ENCODE peak calls at places on chromosomes 4 and X, in four cellular contexts. One of them, this sample, is unnamed.

GRCh38 chrX:55522577-55523254 is 33.1 kb upstream of the USP51 start:
- DNase-seq in WERI-Rb-1: no peak
- DNase-seq in heart left ventricle: peak
- DNase-seq in nephron progenitor cell: no peak
- DNase-seq in this sample: no peak

GRCh38 chr4:2754848-2755820 is 1.0 kb downstream of the TNIP2 start:
- DNase-seq in nephron progenitor cell: no peak
- DNase-seq in WERI-Rb-1: no peak
- DNase-seq in heart left ventricle: no peak
- DNase-seq in this sample: no peak

GRCh38 chrX:24014388-24015018 is 12.5 kb downstream of the KLHL15 start:
- DNase-seq in nephron progenitor cell: no peak
- DNase-seq in WERI-Rb-1: no peak
- DNase-seq in heart left ventricle: no peak
- DNase-seq in this sample: no peak

GRCh38 chr4:124943145-124943889 is 230.8 kb upstream of the ANKRD50 start:
- DNase-seq in WERI-Rb-1: no peak
- DNase-seq in heart left ventricle: no peak
- DNase-seq in nephron progenitor cell: no peak
- DNase-seq in this sample: no peak

GRCh38 chr4:24659241-24659961 is 75.0 kb upstream of the DHX15 start:
- DNase-seq in heart left ventricle: no peak
- DNase-seq in nephron progenitor cell: no peak
- DNase-seq in WERI-Rb-1: no peak
- DNase-seq in this sample: no peak

GRCh38 chr4:177119693-177120092 is 190.0 kb upstream of the NEIL3 start:
- DNase-seq in nephron progenitor cell: no peak
- DNase-seq in WERI-Rb-1: no peak
- DNase-seq in heart left ventricle: no peak
- DNase-seq in this sample: no peak

GRCh38 chr4:170687751-170688150 is 598.0 kb upstream of the AADAT start:
- DNase-seq in heart left ventricle: no peak
- DNase-seq in WERI-Rb-1: no peak
- DNase-seq in nephron progenitor cell: no peak
- DNase-seq in this sample: no peak

GRCh38 chr4:15040916-15041463 is 38.7 kb downstream of the CPEB2 start:
- DNase-seq in heart left ventricle: no peak
- DNase-seq in nephron progenitor cell: no peak
- DNase-seq in WERI-Rb-1: no peak
- DNase-seq in this sample: no peak

GRCh38 chr4:156568479-156568878 is 403.1 kb downstream of the PDGFC start:
- DNase-seq in heart left ventricle: no peak
- DNase-seq in WERI-Rb-1: no peak
- DNase-seq in nephron progenitor cell: no peak
- DNase-seq in this sample: no peak

GRCh38 chrX:14922437-14922836 is 49.2 kb downstream of the MOSPD2 start:
- DNase-seq in nephron progenitor cell: no peak
- DNase-seq in WERI-Rb-1: no peak
- DNase-seq in heart left ventricle: no peak
- DNase-seq in this sample: no peak

GRCh38 chr4:89158884-89159503 is 47.7 kb downstream of the TIGD2 start:
- DNase-seq in WERI-Rb-1: no peak
- DNase-seq in nephron progenitor cell: no peak
- DNase-seq in heart left ventricle: no peak
- DNase-seq in this sample: no peak

GRCh38 chrX:102154218-102154860 is 1.4 kb downstream of the BEX5 start:
- DNase-seq in WERI-Rb-1: no peak
- DNase-seq in nephron progenitor cell: peak
- DNase-seq in heart left ventricle: no peak
- DNase-seq in this sample: peak

GRCh38 chr4:175531405-175532091 is 280.5 kb downstream of the GPM6A start:
- DNase-seq in heart left ventricle: no peak
- DNase-seq in nephron progenitor cell: no peak
- DNase-seq in WERI-Rb-1: no peak
- DNase-seq in this sample: no peak

GRCh38 chr4:30696195-30696594 is 24.0 kb upstream of the PCDH7 start:
- DNase-seq in nephron progenitor cell: no peak
- DNase-seq in heart left ventricle: no peak
- DNase-seq in WERI-Rb-1: no peak
- DNase-seq in this sample: no peak

GRCh38 chr4:54439831-54440243 is 210.7 kb downstream of the PDGFRA start:
- DNase-seq in nephron progenitor cell: no peak
- DNase-seq in heart left ventricle: peak
- DNase-seq in WERI-Rb-1: no peak
- DNase-seq in this sample: no peak

GRCh38 chr4:47913858-47914218 is 545 bp downstream of the NFXL1 start:
- DNase-seq in nephron progenitor cell: peak
- DNase-seq in heart left ventricle: peak
- DNase-seq in WERI-Rb-1: peak
- DNase-seq in this sample: peak

GRCh38 chr4:1451106-1451751 is 45.0 kb upstream of the NKX1-1 start:
- DNase-seq in heart left ventricle: no peak
- DNase-seq in WERI-Rb-1: no peak
- DNase-seq in nephron progenitor cell: no peak
- DNase-seq in this sample: no peak

GRCh38 chr4:184803884-184804283 is 21.9 kb downstream of the ACSL1 start:
- DNase-seq in nephron progenitor cell: no peak
- DNase-seq in heart left ventricle: no peak
- DNase-seq in WERI-Rb-1: no peak
- DNase-seq in this sample: no peak

GRCh38 chrX:148878371-148878770 is 378.0 kb downstream of the AFF2 start:
- DNase-seq in heart left ventricle: no peak
- DNase-seq in WERI-Rb-1: no peak
- DNase-seq in nephron progenitor cell: no peak
- DNase-seq in this sample: no peak

GRCh38 chr4:109294468-109295020 is 7.9 kb downstream of the COL25A1 start:
- DNase-seq in WERI-Rb-1: no peak
- DNase-seq in heart left ventricle: no peak
- DNase-seq in nephron progenitor cell: no peak
- DNase-seq in this sample: no peak

GRCh38 chr4:181416966-181417365 is 826.2 kb upstream of the TENM3 start:
- DNase-seq in heart left ventricle: no peak
- DNase-seq in nephron progenitor cell: no peak
- DNase-seq in WERI-Rb-1: no peak
- DNase-seq in this sample: no peak

GRCh38 chrX:71244359-71245128 is 9.4 kb downstream of the ZMYM3 start:
- DNase-seq in WERI-Rb-1: no peak
- DNase-seq in nephron progenitor cell: no peak
- DNase-seq in heart left ventricle: no peak
- DNase-seq in this sample: no peak

GRCh38 chrX:26925088-26925487 is 538.1 kb downstream of the PPP4R3C start:
- DNase-seq in nephron progenitor cell: no peak
- DNase-seq in heart left ventricle: no peak
- DNase-seq in WERI-Rb-1: no peak
- DNase-seq in this sample: no peak

GRCh38 chr4:40662962-40663604 is 33.4 kb upstream of the RBM47 start:
- DNase-seq in heart left ventricle: no peak
- DNase-seq in WERI-Rb-1: no peak
- DNase-seq in nephron progenitor cell: no peak
- DNase-seq in this sample: no peak

GRCh38 chr4:14841801-14842748 is 160.2 kb upstream of the CPEB2 start:
- DNase-seq in WERI-Rb-1: no peak
- DNase-seq in nephron progenitor cell: no peak
- DNase-seq in heart left ventricle: peak
- DNase-seq in this sample: no peak

GRCh38 chrX:136028383-136028984 is 43.2 kb downstream of the SLC9A6 start:
- DNase-seq in WERI-Rb-1: no peak
- DNase-seq in nephron progenitor cell: no peak
- DNase-seq in heart left ventricle: no peak
- DNase-seq in this sample: no peak

GRCh38 chr4:120919358-120919757 is 3.2 kb downstream of the PRDM5 start:
- DNase-seq in WERI-Rb-1: no peak
- DNase-seq in heart left ventricle: no peak
- DNase-seq in nephron progenitor cell: no peak
- DNase-seq in this sample: no peak
- TF ChIP-seq CTCF in WERI-Rb-1: no peak
- TF ChIP-seq CTCF in heart left ventricle: no peak
- TF ChIP-seq CTCF in nephron progenitor cell: no peak
- TF ChIP-seq CTCF in this sample: peak

GRCh38 chr4:95563638-95564337 is 15.0 kb upstream of the UNC5C start:
- DNase-seq in heart left ventricle: no peak
- DNase-seq in WERI-Rb-1: no peak
- DNase-seq in nephron progenitor cell: no peak
- DNase-seq in this sample: no peak
- TF ChIP-seq CTCF in heart left ventricle: no peak
- TF ChIP-seq CTCF in WERI-Rb-1: no peak
- TF ChIP-seq CTCF in nephron progenitor cell: no peak
- TF ChIP-seq CTCF in this sample: no peak

GRCh38 chr4:75557696-75558095 is 1.8 kb downstream of the ODAPH start:
- DNase-seq in heart left ventricle: no peak
- DNase-seq in WERI-Rb-1: no peak
- DNase-seq in nephron progenitor cell: no peak
- DNase-seq in this sample: no peak

GRCh38 chr4:75552452-75552851 is 3.4 kb upstream of the ODAPH start:
- DNase-seq in heart left ventricle: no peak
- DNase-seq in nephron progenitor cell: no peak
- DNase-seq in WERI-Rb-1: no peak
- DNase-seq in this sample: no peak

GRCh38 chr4:75555294-75556164 is at the start of gene ODAPH:
- DNase-seq in WERI-Rb-1: peak
- DNase-seq in heart left ventricle: no peak
- DNase-seq in nephron progenitor cell: no peak
- DNase-seq in this sample: no peak
- TF ChIP-seq CTCF in WERI-Rb-1: no peak
- TF ChIP-seq CTCF in heart left ventricle: no peak
- TF ChIP-seq CTCF in nephron progenitor cell: no peak
- TF ChIP-seq CTCF in this sample: no peak

DNA sequence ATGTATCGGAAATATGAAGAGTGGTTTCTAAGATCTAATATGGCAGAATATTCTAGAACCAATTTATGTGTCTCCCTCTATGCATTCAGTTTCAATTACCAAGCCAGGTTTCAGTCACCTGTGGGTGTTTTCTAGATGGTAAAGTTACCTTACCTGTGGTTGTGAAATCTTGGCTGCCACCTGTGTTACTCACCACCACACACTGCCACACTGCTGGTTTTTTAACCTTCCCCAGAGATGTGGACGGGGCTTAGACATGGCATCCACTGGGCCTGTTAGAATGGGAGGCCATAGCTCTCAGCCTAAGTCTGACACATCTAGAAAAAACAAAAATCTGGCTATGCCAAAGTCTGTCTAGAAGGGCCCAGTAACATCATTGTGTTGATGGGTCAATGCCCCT is 896.5 kb upstream of the PABPC4L start:
- DNase-seq in nephron progenitor cell: no peak
- DNase-seq in WERI-Rb-1: no peak
- DNase-seq in heart left ventricle: no peak
- DNase-seq in this sample: no peak
- TF ChIP-seq CTCF in nephron progenitor cell: no peak
- TF ChIP-seq CTCF in WERI-Rb-1: no peak
- TF ChIP-seq CTCF in heart left ventricle: no peak
- TF ChIP-seq CTCF in this sample: no peak

DNA sequence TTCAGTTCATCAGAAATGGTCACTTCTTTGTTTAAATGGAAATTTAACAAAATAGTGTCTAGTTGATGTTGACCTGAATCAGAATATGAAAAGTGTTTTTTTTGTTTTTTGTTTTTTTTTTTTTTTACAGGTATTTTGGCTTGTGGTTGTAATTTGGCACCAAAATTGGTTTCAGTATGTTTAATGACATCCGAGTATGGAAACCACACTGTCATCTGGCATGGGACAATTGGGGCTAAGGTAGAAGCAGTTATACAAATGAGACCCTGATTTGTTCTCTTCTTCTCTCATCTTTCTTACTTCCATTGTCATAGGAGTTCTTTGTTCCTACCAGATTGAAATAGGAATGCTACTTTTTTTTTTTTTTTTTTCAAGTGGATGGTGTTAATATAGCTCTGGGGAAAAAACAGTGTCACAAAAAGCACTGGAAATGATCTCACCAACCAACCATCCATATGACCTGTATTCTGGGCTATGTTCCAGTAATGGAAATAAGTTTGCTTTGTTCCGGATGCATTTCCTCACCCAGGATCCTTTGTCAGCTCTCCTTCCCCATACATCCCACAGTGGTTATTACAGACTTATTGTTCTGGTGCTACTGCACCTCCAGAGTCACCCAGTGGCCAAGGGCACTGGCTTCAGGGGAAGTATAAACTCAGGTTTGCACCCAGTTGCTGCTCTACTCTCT is 95.8 kb downstream of the ATXN3L start:
- DNase-seq in WERI-Rb-1: no peak
- DNase-seq in nephron progenitor cell: no peak
- DNase-seq in heart left ventricle: peak
- DNase-seq in this sample: no peak
- TF ChIP-seq CTCF in WERI-Rb-1: no peak
- TF ChIP-seq CTCF in nephron progenitor cell: no peak
- TF ChIP-seq CTCF in heart left ventricle: no peak
- TF ChIP-seq CTCF in this sample: no peak

GRCh38 chrX:78555401-78555980 is 103.6 kb downstream of the RTL3 start:
- DNase-seq in heart left ventricle: no peak
- DNase-seq in WERI-Rb-1: no peak
- DNase-seq in nephron progenitor cell: no peak
- DNase-seq in this sample: no peak
- TF ChIP-seq CTCF in heart left ventricle: peak
- TF ChIP-seq CTCF in WERI-Rb-1: no peak
- TF ChIP-seq CTCF in nephron progenitor cell: no peak
- TF ChIP-seq CTCF in this sample: no peak

DNA sequence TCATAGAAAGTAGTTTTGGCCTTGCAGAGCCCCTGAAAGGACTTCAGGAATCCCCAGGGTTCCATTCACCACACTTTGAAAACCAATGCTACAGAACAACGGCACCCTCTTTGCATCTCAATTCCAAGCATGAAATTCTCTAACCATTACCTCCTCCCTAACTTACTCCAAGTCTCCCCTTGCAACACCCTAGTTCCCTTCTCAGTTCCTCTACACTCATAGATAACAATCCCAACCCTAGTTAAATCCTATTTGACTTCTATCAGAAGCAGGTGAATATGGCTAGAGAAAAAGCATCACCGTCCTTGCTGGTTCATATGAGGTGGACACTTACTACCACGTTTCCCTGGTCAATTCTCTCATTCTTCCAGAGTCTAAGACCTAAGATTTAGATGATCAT is 2.4 kb downstream of the RCHY1 start:
- DNase-seq in nephron progenitor cell: no peak
- DNase-seq in WERI-Rb-1: no peak
- DNase-seq in heart left ventricle: no peak
- DNase-seq in this sample: no peak
- TF ChIP-seq CTCF in nephron progenitor cell: no peak
- TF ChIP-seq CTCF in WERI-Rb-1: no peak
- TF ChIP-seq CTCF in heart left ventricle: no peak
- TF ChIP-seq CTCF in this sample: no peak

This sample was measured in glutamatergic neuron.